ENCODE peak calls at places on chromosomes 3 and 15, in ten cellular contexts. One of them, this sample, is unnamed.

GRCh38 chr3:189646902-189647542 is 15.8 kb downstream of the TP63 start:
- DNase-seq in body of pancreas: no peak
- DNase-seq in uterus: no peak
- DNase-seq in gastrocnemius medialis: peak; percentile 27
- DNase-seq in SK-N-SH: no peak
- DNase-seq in tibial nerve: no peak
- DNase-seq in fibroblast of lung: no peak
- DNase-seq in psoas muscle: no peak
- DNase-seq in A549: no peak
- DNase-seq in left ventricle myocardium inferior: no peak
- DNase-seq in this sample: no peak

GRCh38 chr3:177427540-177427939 is 230.3 kb upstream of the TBL1XR1 start:
- DNase-seq in left ventricle myocardium inferior: no peak
- DNase-seq in body of pancreas: no peak
- DNase-seq in A549: no peak
- DNase-seq in uterus: no peak
- DNase-seq in tibial nerve: no peak
- DNase-seq in psoas muscle: no peak
- DNase-seq in SK-N-SH: no peak
- DNase-seq in gastrocnemius medialis: no peak
- DNase-seq in fibroblast of lung: peak; percentile 80
- DNase-seq in this sample: no peak

GRCh38 chr3:133092676-133093075 is 54.5 kb downstream of the TMEM108 start:
- DNase-seq in A549: no peak
- DNase-seq in gastrocnemius medialis: no peak
- DNase-seq in body of pancreas: no peak
- DNase-seq in left ventricle myocardium inferior: no peak
- DNase-seq in tibial nerve: no peak
- DNase-seq in fibroblast of lung: peak; percentile 36
- DNase-seq in psoas muscle: no peak
- DNase-seq in uterus: no peak
- DNase-seq in SK-N-SH: no peak
- DNase-seq in this sample: no peak

GRCh38 chr3:70108072-70108471 is 108.5 kb downstream of the SAMMSON start:
- DNase-seq in body of pancreas: peak; percentile 64
- DNase-seq in SK-N-SH: peak; percentile 17
- DNase-seq in gastrocnemius medialis: no peak
- DNase-seq in uterus: no peak
- DNase-seq in left ventricle myocardium inferior: no peak
- DNase-seq in tibial nerve: no peak
- DNase-seq in A549: peak; percentile 29
- DNase-seq in psoas muscle: no peak
- DNase-seq in fibroblast of lung: no peak
- DNase-seq in this sample: no peak

GRCh38 chr3:182440101-182440500 is 353.2 kb upstream of the ATP11B start:
- DNase-seq in body of pancreas: no peak
- DNase-seq in left ventricle myocardium inferior: no peak
- DNase-seq in SK-N-SH: no peak
- DNase-seq in A549: no peak
- DNase-seq in tibial nerve: no peak
- DNase-seq in gastrocnemius medialis: no peak
- DNase-seq in uterus: no peak
- DNase-seq in psoas muscle: no peak
- DNase-seq in fibroblast of lung: no peak
- DNase-seq in this sample: no peak

GRCh38 chr3:52361893-52362292 is 45.8 kb downstream of the DNAH1 start:
- DNase-seq in SK-N-SH: no peak
- DNase-seq in tibial nerve: no peak
- DNase-seq in A549: no peak
- DNase-seq in gastrocnemius medialis: no peak
- DNase-seq in uterus: no peak
- DNase-seq in body of pancreas: no peak
- DNase-seq in fibroblast of lung: no peak
- DNase-seq in psoas muscle: peak; percentile 46
- DNase-seq in left ventricle myocardium inferior: no peak
- DNase-seq in this sample: no peak

GRCh38 chr3:169699070-169699469 is 35.6 kb upstream of the MECOM start:
- DNase-seq in tibial nerve: peak; percentile 12
- DNase-seq in body of pancreas: no peak
- DNase-seq in SK-N-SH: no peak
- DNase-seq in gastrocnemius medialis: no peak
- DNase-seq in psoas muscle: no peak
- DNase-seq in A549: no peak
- DNase-seq in left ventricle myocardium inferior: no peak
- DNase-seq in uterus: no peak
- DNase-seq in fibroblast of lung: peak; percentile 35
- DNase-seq in this sample: no peak

GRCh38 chr15:90644946-90645725 is 72.0 kb upstream of the BLM start:
- DNase-seq in psoas muscle: no peak
- DNase-seq in fibroblast of lung: no peak
- DNase-seq in uterus: no peak
- DNase-seq in tibial nerve: no peak
- DNase-seq in A549: no peak
- DNase-seq in body of pancreas: no peak
- DNase-seq in gastrocnemius medialis: no peak
- DNase-seq in left ventricle myocardium inferior: no peak
- DNase-seq in SK-N-SH: no peak
- DNase-seq in this sample: no peak

GRCh38 chr15:60745469-60745971 is 266.6 kb upstream of the ICE2 start:
- DNase-seq in fibroblast of lung: peak; percentile 35
- DNase-seq in SK-N-SH: no peak
- DNase-seq in A549: no peak
- DNase-seq in psoas muscle: peak; percentile 75
- DNase-seq in body of pancreas: peak; percentile 29
- DNase-seq in gastrocnemius medialis: peak; percentile 24
- DNase-seq in uterus: peak; percentile 71
- DNase-seq in left ventricle myocardium inferior: peak; percentile 66
- DNase-seq in tibial nerve: peak; percentile 54
- DNase-seq in this sample: no peak

GRCh38 chr15:37880009-37880834 is 54.2 kb upstream of the TMCO5A start:
- DNase-seq in fibroblast of lung: peak; percentile 87
- DNase-seq in left ventricle myocardium inferior: no peak
- DNase-seq in gastrocnemius medialis: no peak
- DNase-seq in SK-N-SH: no peak
- DNase-seq in tibial nerve: no peak
- DNase-seq in body of pancreas: peak; percentile 43
- DNase-seq in A549: peak; percentile 22
- DNase-seq in psoas muscle: no peak
- DNase-seq in uterus: no peak
- DNase-seq in this sample: no peak

GRCh38 chr15:83108266-83109219 is 1.1 kb downstream of the TM6SF1 start:
- DNase-seq in SK-N-SH: peak; percentile 33
- DNase-seq in psoas muscle: peak; percentile 72
- DNase-seq in fibroblast of lung: no peak
- DNase-seq in tibial nerve: peak; percentile 35
- DNase-seq in A549: peak; percentile 47
- DNase-seq in uterus: peak; percentile 39
- DNase-seq in gastrocnemius medialis: peak; percentile 46
- DNase-seq in left ventricle myocardium inferior: peak; percentile 56
- DNase-seq in body of pancreas: peak; percentile 15
- DNase-seq in this sample: peak; percentile 42

GRCh38 chr3:12948371-12948770 is 107.0 kb upstream of the RPL32 start:
- DNase-seq in tibial nerve: no peak
- DNase-seq in body of pancreas: no peak
- DNase-seq in SK-N-SH: no peak
- DNase-seq in fibroblast of lung: peak; percentile 75
- DNase-seq in gastrocnemius medialis: no peak
- DNase-seq in psoas muscle: no peak
- DNase-seq in A549: no peak
- DNase-seq in uterus: no peak
- DNase-seq in left ventricle myocardium inferior: no peak
- DNase-seq in this sample: no peak

GRCh38 chr3:14143271-14143605 is 18.4 kb downstream of the TMEM43 start:
- DNase-seq in fibroblast of lung: peak; percentile 66
- DNase-seq in psoas muscle: no peak
- DNase-seq in body of pancreas: no peak
- DNase-seq in A549: no peak
- DNase-seq in gastrocnemius medialis: no peak
- DNase-seq in left ventricle myocardium inferior: no peak
- DNase-seq in SK-N-SH: no peak
- DNase-seq in tibial nerve: no peak
- DNase-seq in uterus: peak; percentile 10
- DNase-seq in this sample: no peak

GRCh38 chr3:97793415-97794019 is 28.3 kb upstream of the CRYBG3 start:
- DNase-seq in body of pancreas: no peak
- DNase-seq in left ventricle myocardium inferior: no peak
- DNase-seq in tibial nerve: peak; percentile 45
- DNase-seq in uterus: no peak
- DNase-seq in gastrocnemius medialis: no peak
- DNase-seq in fibroblast of lung: peak; percentile 40
- DNase-seq in SK-N-SH: peak; percentile 30
- DNase-seq in psoas muscle: no peak
- DNase-seq in A549: peak; percentile 60
- DNase-seq in this sample: peak; percentile 51

GRCh38 chr3:31550452-31551251 is 17.9 kb downstream of the STT3B start:
- DNase-seq in body of pancreas: no peak
- DNase-seq in tibial nerve: peak; percentile 48
- DNase-seq in fibroblast of lung: peak; percentile 20
- DNase-seq in uterus: no peak
- DNase-seq in gastrocnemius medialis: no peak
- DNase-seq in left ventricle myocardium inferior: no peak
- DNase-seq in SK-N-SH: peak; percentile 43
- DNase-seq in A549: peak; percentile 27
- DNase-seq in psoas muscle: no peak
- DNase-seq in this sample: no peak

GRCh38 chr15:52699457-52699856 is 20.3 kb upstream of the ATOSA start:
- DNase-seq in left ventricle myocardium inferior: no peak
- DNase-seq in tibial nerve: no peak
- DNase-seq in gastrocnemius medialis: no peak
- DNase-seq in SK-N-SH: no peak
- DNase-seq in uterus: no peak
- DNase-seq in A549: no peak
- DNase-seq in body of pancreas: no peak
- DNase-seq in fibroblast of lung: peak; percentile 7
- DNase-seq in psoas muscle: no peak
- DNase-seq in this sample: no peak

DNA sequence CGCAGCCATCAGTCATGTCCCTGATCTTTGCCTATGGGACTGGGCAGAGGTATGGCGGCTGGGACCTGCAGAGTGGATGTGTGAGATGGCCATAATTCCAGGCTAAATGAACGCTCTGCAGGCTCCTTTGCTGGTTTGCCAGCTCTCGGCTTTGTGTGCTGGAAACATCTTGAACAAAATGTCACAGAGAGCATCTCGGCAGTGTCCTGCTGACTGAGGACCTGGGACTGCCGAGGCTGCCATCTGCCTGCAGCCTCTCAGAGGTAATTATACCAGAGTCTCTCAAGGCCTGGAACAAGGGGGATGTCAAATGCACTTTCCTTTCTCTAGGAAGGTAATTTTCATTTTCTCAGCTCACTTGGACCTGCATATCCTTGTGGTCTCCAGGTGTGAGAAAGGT is 354.2 kb downstream of the PDCD6IP start:
- DNase-seq in psoas muscle: no peak
- DNase-seq in fibroblast of lung: no peak
- DNase-seq in A549: no peak
- DNase-seq in gastrocnemius medialis: no peak
- DNase-seq in left ventricle myocardium inferior: no peak
- DNase-seq in body of pancreas: no peak
- DNase-seq in tibial nerve: no peak
- DNase-seq in SK-N-SH: no peak
- DNase-seq in uterus: no peak
- DNase-seq in this sample: no peak
- TF ChIP-seq CTCF in psoas muscle: no peak
- TF ChIP-seq CTCF in fibroblast of lung: no peak
- TF ChIP-seq CTCF in A549: no peak
- TF ChIP-seq CTCF in gastrocnemius medialis: no peak
- TF ChIP-seq CTCF in left ventricle myocardium inferior: no peak
- TF ChIP-seq CTCF in body of pancreas: no peak
- TF ChIP-seq CTCF in tibial nerve: no peak
- TF ChIP-seq CTCF in SK-N-SH: no peak
- TF ChIP-seq CTCF in uterus: no peak
- TF ChIP-seq CTCF in this sample: no peak

DNA sequence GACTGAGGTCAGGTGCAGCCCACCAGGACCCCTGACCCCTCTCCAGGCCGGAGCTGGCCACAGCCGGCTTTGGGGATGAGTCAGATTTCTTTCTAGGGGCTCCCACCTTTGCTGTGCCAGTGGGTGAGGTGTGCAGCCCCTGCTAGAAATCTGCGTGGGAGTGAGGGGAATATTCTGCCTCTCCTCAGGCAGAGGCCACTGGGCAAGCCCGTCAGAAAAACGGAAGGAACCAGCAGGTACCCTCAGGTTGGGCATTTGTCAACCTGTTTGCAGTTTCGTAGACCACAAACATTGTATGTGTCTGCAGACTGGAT is 1.8 kb downstream of the CTDSPL start:
- DNase-seq in fibroblast of lung: no peak
- DNase-seq in gastrocnemius medialis: no peak
- DNase-seq in uterus: no peak
- DNase-seq in body of pancreas: no peak
- DNase-seq in SK-N-SH: no peak
- DNase-seq in left ventricle myocardium inferior: no peak
- DNase-seq in A549: no peak
- DNase-seq in tibial nerve: no peak
- DNase-seq in psoas muscle: peak; percentile 52
- DNase-seq in this sample: no peak
- H3K4me1 ChIP-seq in fibroblast of lung: peaks cover 21% of the 10 kb centered on the region
- H3K4me1 ChIP-seq in gastrocnemius medialis: peaks cover 19% of the 10 kb centered on the region
- H3K4me1 ChIP-seq in uterus: peaks cover 7% of the 10 kb centered on the region
- H3K4me1 ChIP-seq in body of pancreas: peaks cover 35% of the 10 kb centered on the region
- H3K4me1 ChIP-seq in SK-N-SH: peaks cover 15% of the 10 kb centered on the region
- H3K4me1 ChIP-seq in left ventricle myocardium inferior: peaks cover 58% of the 10 kb centered on the region
- H3K4me1 ChIP-seq in A549: peaks cover 34% of the 10 kb centered on the region
- H3K4me1 ChIP-seq in tibial nerve: no peaks in the 10 kb centered on the region
- H3K4me1 ChIP-seq in psoas muscle: peaks cover 10% of the 10 kb centered on the region
- H3K4me1 ChIP-seq in this sample: peaks cover 23% of the 10 kb centered on the region

GRCh38 chr3:127687228-127687737 is 14.5 kb downstream of the ABTB1 start:
- DNase-seq in tibial nerve: no peak
- DNase-seq in left ventricle myocardium inferior: no peak
- DNase-seq in SK-N-SH: no peak
- DNase-seq in uterus: no peak
- DNase-seq in A549: no peak
- DNase-seq in gastrocnemius medialis: no peak
- DNase-seq in body of pancreas: no peak
- DNase-seq in fibroblast of lung: no peak
- DNase-seq in psoas muscle: no peak
- DNase-seq in this sample: no peak
- H3K4me3 ChIP-seq in tibial nerve: no peak overlapping the region
- H3K4me3 ChIP-seq in left ventricle myocardium inferior: no peak overlapping the region
- H3K4me3 ChIP-seq in SK-N-SH: no peak overlapping the region
- H3K4me3 ChIP-seq in uterus: no peak overlapping the region
- H3K4me3 ChIP-seq in A549: no peak overlapping the region
- H3K4me3 ChIP-seq in gastrocnemius medialis: no peak overlapping the region
- H3K4me3 ChIP-seq in body of pancreas: no peak overlapping the region
- H3K4me3 ChIP-seq in fibroblast of lung: no peak overlapping the region
- H3K4me3 ChIP-seq in psoas muscle: no peak overlapping the region
- H3K4me3 ChIP-seq in this sample: no peak overlapping the region

DNA sequence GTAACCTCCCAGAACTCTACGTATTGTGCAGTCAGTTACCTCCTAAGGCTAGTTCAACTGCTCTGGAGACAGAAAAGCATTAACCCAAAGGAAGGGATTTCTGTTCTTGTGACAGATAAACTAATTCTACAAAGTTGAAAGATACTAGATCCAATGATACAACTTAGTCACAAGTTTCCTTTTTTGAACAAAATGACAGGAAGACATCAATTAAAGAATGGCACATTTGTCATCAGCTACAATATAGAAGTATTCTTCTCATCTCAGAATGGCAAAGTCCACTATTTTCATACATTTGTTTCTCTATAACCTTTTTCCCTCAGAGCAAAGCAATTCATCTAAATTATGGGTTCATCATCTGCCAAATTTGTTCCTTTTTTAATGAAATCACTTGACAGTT is 43.7 kb downstream of the ISL2 start:
- DNase-seq in tibial nerve: no peak
- DNase-seq in uterus: no peak
- DNase-seq in SK-N-SH: no peak
- DNase-seq in left ventricle myocardium inferior: no peak
- DNase-seq in gastrocnemius medialis: no peak
- DNase-seq in body of pancreas: no peak
- DNase-seq in fibroblast of lung: no peak
- DNase-seq in psoas muscle: no peak
- DNase-seq in A549: no peak
- DNase-seq in this sample: no peak
- TF ChIP-seq CTCF in tibial nerve: no peak
- TF ChIP-seq CTCF in uterus: no peak
- TF ChIP-seq CTCF in SK-N-SH: no peak
- TF ChIP-seq CTCF in left ventricle myocardium inferior: no peak
- TF ChIP-seq CTCF in gastrocnemius medialis: no peak
- TF ChIP-seq CTCF in body of pancreas: no peak
- TF ChIP-seq CTCF in fibroblast of lung: no peak
- TF ChIP-seq CTCF in psoas muscle: no peak
- TF ChIP-seq CTCF in A549: no peak
- TF ChIP-seq CTCF in this sample: no peak

This sample was measured in mucosa of descending colon.